ENCODE peak calls at places on chromosomes 5 and 9, in seven cellular contexts. M is stimulated activated CD8-positive, alpha-beta memory T cell treated with anti-CD3 and anti-CD28 coated beads, Interleukin-4, amount 100 ng/mL, for 1 hour; G is sciatic nerve; O is HEK293T; B is left colon; L is CD8-positive, alpha-beta T cell; N is fibroblast of the conjunctiva. Q is an unnamed sample.

GRCh38 chr5:146548781-146549449 is 32.9 kb upstream of the GPR151 start:
- DNase-seq in M (no peak), G (no peak), O (no peak), B (no peak), L (no peak), N (no peak), Q (no peak)

GRCh38 chr9:122464633-122465567 is 12.8 kb downstream of the OR1J1 start:
- DNase-seq in M (peak; percentile 11), G (peak; percentile 72), O (peak; percentile 70), B (peak; percentile 73), L (peak; percentile 67), N (peak; percentile 92), Q (peak; percentile 28)

GRCh38 chr9:38437193-38437823 is 13.1 kb upstream of the IGFBPL1 start:
- DNase-seq in M (no peak), G (no peak), O (no peak), B (no peak), L (no peak), N (no peak), Q (no peak)

GRCh38 chr5:111781200-111781599 is 24.2 kb upstream of the NREP start:
- DNase-seq in M (no peak), G (peak; percentile 74), O (no peak), B (peak; percentile 14), L (no peak), N (no peak), Q (no peak)

GRCh38 chr5:57298985-57299491 is 125.2 kb downstream of the GPBP1 start:
- DNase-seq in M (no peak), G (no peak), O (peak; percentile 57), B (no peak), L (peak; percentile 25), N (peak; percentile 73), Q (peak; percentile 10)

GRCh38 chr9:23590601-23591000 is 235.4 kb downstream of the ELAVL2 start:
- DNase-seq in M (no peak), G (no peak), O (no peak), B (no peak), L (no peak), N (no peak), Q (no peak)

GRCh38 chr9:136679431-136679941 is 7.8 kb downstream of the AGPAT2 start:
- DNase-seq in M (no peak), G (peak; percentile 73), O (no peak), B (no peak), L (no peak), N (no peak), Q (no peak)

GRCh38 chr9:94973491-94973941 is 247.0 kb downstream of the AOPEP start:
- DNase-seq in M (no peak), G (no peak), O (no peak), B (no peak), L (no peak), N (peak; percentile 33), Q (no peak)

GRCh38 chr5:80239680-80240367 is 16.0 kb downstream of the SERINC5 start:
- DNase-seq in M (no peak), G (no peak), O (no peak), B (no peak), L (no peak), N (no peak), Q (no peak)

GRCh38 chr5:40828021-40828631 is 6.9 kb downstream of the RPL37 start:
- DNase-seq in M (no peak), G (no peak), O (no peak), B (no peak), L (no peak), N (no peak), Q (no peak)

GRCh38 chr9:108151161-108151586 is 661.6 kb upstream of the KLF4 start:
- DNase-seq in M (no peak), G (no peak), O (no peak), B (no peak), L (no peak), N (no peak), Q (no peak)

GRCh38 chr5:31153523-31153922 is 40.0 kb upstream of the CDH6 start:
- DNase-seq in M (no peak), G (no peak), O (no peak), B (no peak), L (no peak), N (no peak), Q (no peak)

GRCh38 chr5:169939731-169940130 is 40.6 kb downstream of the INSYN2B start:
- DNase-seq in M (no peak), G (no peak), O (no peak), B (no peak), L (no peak), N (no peak), Q (no peak)

GRCh38 chr5:114782869-114783268 is 386.8 kb downstream of the TRIM36 start:
- DNase-seq in M (no peak), G (peak; percentile 65), O (no peak), B (no peak), L (no peak), N (no peak), Q (peak; percentile 14)

GRCh38 chr9:133710661-133711427 is 27.3 kb downstream of the SARDH start:
- DNase-seq in M (no peak), G (no peak), O (no peak), B (no peak), L (no peak), N (no peak), Q (no peak)

GRCh38 chr5:74205745-74206570 is 434.6 kb downstream of the ENC1 start:
- DNase-seq in M (no peak), G (no peak), O (no peak), B (no peak), L (no peak), N (no peak), Q (no peak)

GRCh38 chr9:89953824-89954223 is 349.0 kb downstream of the GADD45G start:
- DNase-seq in M (no peak), G (no peak), O (no peak), B (no peak), L (no peak), N (no peak), Q (no peak)

GRCh38 chr5:72070519-72070918 is 36.8 kb upstream of the MAP1B start:
- DNase-seq in M (no peak), G (no peak), O (no peak), B (no peak), L (no peak), N (no peak), Q (no peak)

GRCh38 chr5:178180141-178180863 is 6.9 kb downstream of the GMCL2 start:
- DNase-seq in M (no peak), G (no peak), O (no peak), B (no peak), L (no peak), N (no peak), Q (no peak)

GRCh38 chr9:133320421-133320881 is 15.5 kb downstream of the SURF6 start:
- DNase-seq in M (no peak), G (no peak), O (no peak), B (no peak), L (no peak), N (no peak), Q (no peak)

GRCh38 chr9:111400564-111400898 is 70.5 kb upstream of the OR2K2 start:
- DNase-seq in M (no peak), G (no peak), O (no peak), B (no peak), L (no peak), N (no peak), Q (no peak)

GRCh38 chr9:5630038-5630507 is 1.2 kb downstream of the RIC1 start:
- DNase-seq in M (no peak), G (no peak), O (no peak), B (no peak), L (no peak), N (no peak), Q (no peak)

GRCh38 chr5:103847060-103847459 is 284.5 kb upstream of the NUDT12 start:
- DNase-seq in M (no peak), G (no peak), O (no peak), B (no peak), L (no peak), N (no peak), Q (no peak)